ENCODE peak calls at places on chromosomes 2 and 18, in six cellular contexts. M is HepG2, E is K562, N is GM12878, C is SK-N-SH, Q is H1. S is an unnamed sample.

GRCh38 chr2:285990-286389 is 1.9 kb downstream of the ALKAL2 start:
- DNase-seq in M (no peak), E (no peak), N (no peak), C (no peak), Q (no peak), S (no peak)

GRCh38 chr2:11073251-11073650 is 82.0 kb upstream of the SLC66A3 start:
- DNase-seq in M (peak), E (peak), N (no peak), C (peak), Q (peak), S (peak)

GRCh38 chr2:129849559-129850160 is 129.8 kb upstream of the RAB6C start:
- DNase-seq in M (peak), E (peak), N (peak), C (peak), Q (no peak), S (peak)

GRCh38 chr2:230520875-230521155 is 104.8 kb downstream of the SP100 start:
- DNase-seq in M (no peak), E (no peak), N (no peak), C (no peak), Q (no peak), S (no peak)

GRCh38 chr18:48336332-48336731 is 72.9 kb downstream of the ZBTB7C start:
- DNase-seq in M (no peak), E (no peak), N (no peak), C (no peak), Q (no peak), S (no peak)

GRCh38 chr2:12701786-12702660 is 14.7 kb upstream of the TRIB2 start:
- DNase-seq in M (no peak), E (no peak), N (no peak), C (no peak), Q (no peak), S (no peak)

GRCh38 chr2:143001521-143001920 is 124.1 kb downstream of the KYNU start:
- DNase-seq in M (no peak), E (no peak), N (no peak), C (no peak), Q (no peak), S (no peak)

GRCh38 chr2:168565112-168565511 is 109.0 kb downstream of the CERS6 start:
- DNase-seq in M (no peak), E (no peak), N (no peak), C (no peak), Q (no peak), S (no peak)

GRCh38 chr2:98846041-98846440 is 90.0 kb downstream of the CRACDL start:
- DNase-seq in M (no peak), E (no peak), N (no peak), C (no peak), Q (no peak), S (no peak)

GRCh38 chr18:35756506-35757117 is 175.1 kb downstream of the GALNT1 start:
- DNase-seq in M (peak), E (peak), N (no peak), C (peak), Q (peak), S (peak)

GRCh38 chr18:80202264-80202998 is 44.9 kb downstream of the PARD6G start:
- DNase-seq in M (no peak), E (no peak), N (peak), C (no peak), Q (peak), S (no peak)

GRCh38 chr2:38502107-38502506 is 100.6 kb downstream of the HNRNPLL start:
- DNase-seq in M (no peak), E (no peak), N (no peak), C (no peak), Q (no peak), S (no peak)

GRCh38 chr18:24019641-24020331 is 5.2 kb downstream of the TTC39C start:
- DNase-seq in M (no peak), E (no peak), N (peak), C (no peak), Q (no peak), S (no peak)

GRCh38 chr2:4247796-4248195 is 544.4 kb downstream of the DCDC2C start:
- DNase-seq in M (no peak), E (no peak), N (no peak), C (no peak), Q (no peak), S (no peak)

DNA sequence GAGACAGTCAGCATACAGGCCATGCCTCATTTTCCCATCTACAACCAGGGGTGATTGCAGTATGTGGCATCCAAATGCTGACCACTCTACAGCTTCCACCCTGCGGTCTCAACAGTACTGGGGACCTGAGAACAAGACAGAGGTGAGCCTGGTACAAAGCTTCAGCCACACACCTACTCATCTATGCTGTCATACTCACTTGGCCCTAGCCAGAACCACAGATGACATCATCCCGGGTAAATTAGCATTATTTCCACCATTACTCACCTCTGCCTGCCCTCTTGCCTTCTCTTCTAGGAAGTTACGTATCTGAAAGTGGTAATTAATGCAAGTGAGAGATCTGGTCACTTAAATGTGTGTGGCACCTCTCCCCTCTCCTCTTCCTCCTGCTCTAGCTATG is 208.2 kb upstream of the ARL4C start:
- DNase-seq in M (no peak), E (no peak), N (no peak), C (no peak), Q (no peak), S (peak)
- TF ChIP-seq YY1 in M (no peak), E (no peak), N (no peak), C (no peak), Q (no peak), S (no peak)

DNA sequence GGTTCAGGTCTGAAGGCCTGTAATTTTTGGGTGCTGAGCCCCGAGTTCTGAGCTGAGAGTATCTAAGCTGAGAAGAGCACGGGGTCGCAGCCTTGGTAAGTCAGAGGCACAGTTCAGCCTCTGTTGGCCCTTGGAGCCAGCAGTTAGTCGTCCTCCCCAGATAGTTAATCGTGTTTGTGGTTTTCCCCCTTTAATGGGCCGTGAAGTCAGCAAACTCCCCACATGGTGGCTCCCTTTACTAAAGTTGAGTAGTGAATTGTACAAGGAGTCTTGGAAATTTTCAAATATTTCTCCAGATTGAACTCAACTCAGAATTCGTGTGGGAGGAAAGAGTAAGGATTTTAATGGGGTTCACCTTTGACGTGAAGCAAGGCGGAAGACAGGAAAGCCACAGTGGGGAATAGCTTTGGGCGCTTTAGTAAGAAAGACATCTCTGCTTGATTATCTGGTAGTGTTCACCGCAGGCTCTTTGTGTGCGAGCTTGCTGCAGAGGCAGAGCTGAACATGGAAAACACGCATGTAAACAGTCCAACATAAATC is 2.4 kb upstream of the ADCYAP1 start:
- DNase-seq in M (no peak), E (peak), N (no peak), C (no peak), Q (no peak), S (peak)
- TF ChIP-seq CTCF in M (peak), E (peak), N (no peak), C (no peak), Q (no peak), S (peak)

GRCh38 chr2:36889782-36890181 is 76.6 kb downstream of the STRN start:
- DNase-seq in M (peak), E (no peak), N (no peak), C (no peak), Q (no peak), S (peak)
- TF ChIP-seq YY1 in M (no peak), E (no peak), N (no peak), C (no peak), Q (no peak), S (no peak)

DNA sequence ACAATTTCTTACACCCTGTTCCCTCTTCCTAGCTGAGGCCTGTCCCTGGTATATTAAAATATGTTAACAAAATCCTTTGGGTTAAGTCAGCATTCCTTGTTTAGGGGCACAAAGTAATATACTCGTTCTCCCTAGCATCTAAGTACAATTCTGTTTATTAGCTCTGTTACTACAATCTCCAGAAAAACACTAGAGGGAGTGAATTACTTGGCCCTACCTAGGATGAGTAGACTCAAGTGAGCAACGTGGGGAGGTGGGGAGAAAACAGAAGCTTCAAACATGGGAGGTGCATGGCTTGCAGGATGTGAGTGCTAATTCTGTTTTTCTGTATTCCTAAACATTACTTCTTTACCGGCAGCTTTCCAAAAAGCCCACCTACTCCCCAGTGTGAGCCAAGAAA is 89.7 kb downstream of the FSIP2 start:
- DNase-seq in M (no peak), E (no peak), N (no peak), C (no peak), Q (no peak), S (no peak)
- TF ChIP-seq CTCF in M (no peak), E (no peak), N (no peak), C (no peak), Q (no peak), S (no peak)

DNA sequence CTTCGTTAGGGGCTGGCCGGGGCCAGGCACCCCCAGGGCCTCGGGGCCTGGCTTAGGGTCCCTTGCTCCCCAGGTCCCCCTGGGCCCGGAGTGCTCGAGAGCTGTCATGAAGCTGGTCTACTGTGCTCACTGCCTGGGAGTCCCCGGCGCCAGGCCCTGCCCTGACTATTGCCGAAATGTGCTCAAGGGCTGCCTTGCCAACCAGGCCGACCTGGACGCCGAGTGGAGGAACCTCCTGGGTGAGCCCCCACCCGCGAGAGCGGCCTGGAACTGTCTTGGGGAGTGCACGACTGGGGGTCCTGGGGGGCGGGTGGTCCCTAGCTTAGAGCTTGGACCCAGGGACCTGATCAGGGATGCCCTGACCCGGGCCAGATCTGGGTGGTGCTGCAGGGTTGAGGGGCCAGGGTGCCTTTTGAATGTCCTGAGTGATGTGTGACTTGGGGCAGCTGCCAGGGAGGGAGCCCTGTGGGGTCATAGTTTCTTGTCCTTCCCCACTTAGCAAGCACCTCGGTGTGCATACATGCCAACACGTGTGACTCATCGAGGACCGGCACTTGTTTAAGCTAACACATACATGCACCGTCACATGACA is 27.9 kb downstream of the GPC1 start:
- DNase-seq in M (no peak), E (no peak), N (no peak), C (no peak), Q (no peak), S (no peak)
- TF ChIP-seq YY1 in M (no peak), E (no peak), N (no peak), C (no peak), Q (no peak), S (no peak)

GRCh38 chr2:222707689-222708273 is 36.3 kb downstream of the MOGAT1 start:
- DNase-seq in M (peak), E (no peak), N (no peak), C (no peak), Q (no peak), S (no peak)
- TF ChIP-seq CTCF in M (no peak), E (no peak), N (no peak), C (no peak), Q (no peak), S (no peak)